ENCODE peak calls at places on chromosomes 5 and 9, in five cellular contexts. One of them, this sample, is unnamed.

GRCh38 chr9:27572918-27573698 is at the start of gene C9orf72:
- DNase-seq in IMR-90: peak; percentile 31
- DNase-seq in brain microvascular endothelial cell: peak; percentile 36
- DNase-seq in coronary artery: peak; percentile 91
- DNase-seq in CD8-positive, alpha-beta T cell: peak; percentile 81
- DNase-seq in this sample: no peak

GRCh38 chr9:132235894-132236661 is 74.2 kb downstream of the NTNG2 start:
- DNase-seq in IMR-90: peak; percentile 56
- DNase-seq in brain microvascular endothelial cell: peak; percentile 49
- DNase-seq in CD8-positive, alpha-beta T cell: peak; percentile 74
- DNase-seq in coronary artery: no peak
- DNase-seq in this sample: no peak

GRCh38 chr5:140109050-140109817 is 4.7 kb upstream of the PURA start:
- DNase-seq in CD8-positive, alpha-beta T cell: no peak
- DNase-seq in IMR-90: peak; percentile 61
- DNase-seq in brain microvascular endothelial cell: no peak
- DNase-seq in coronary artery: no peak
- DNase-seq in this sample: no peak

GRCh38 chr5:37668524-37669047 is 171.3 kb downstream of the GDNF start:
- DNase-seq in coronary artery: no peak
- DNase-seq in brain microvascular endothelial cell: peak; percentile 99
- DNase-seq in CD8-positive, alpha-beta T cell: no peak
- DNase-seq in IMR-90: peak; percentile 100
- DNase-seq in this sample: peak; percentile 90

GRCh38 chr9:77099388-77099787 is 77.9 kb upstream of the VPS13A start:
- DNase-seq in IMR-90: no peak
- DNase-seq in coronary artery: no peak
- DNase-seq in CD8-positive, alpha-beta T cell: no peak
- DNase-seq in brain microvascular endothelial cell: no peak
- DNase-seq in this sample: no peak

GRCh38 chr5:72244862-72245371 is 75.1 kb downstream of the MRPS27 start:
- DNase-seq in brain microvascular endothelial cell: peak; percentile 56
- DNase-seq in coronary artery: no peak
- DNase-seq in IMR-90: peak; percentile 61
- DNase-seq in CD8-positive, alpha-beta T cell: no peak
- DNase-seq in this sample: no peak

GRCh38 chr5:95664204-95664786 is 17.7 kb downstream of the RFESD start:
- DNase-seq in IMR-90: peak; percentile 49
- DNase-seq in CD8-positive, alpha-beta T cell: no peak
- DNase-seq in brain microvascular endothelial cell: no peak
- DNase-seq in coronary artery: no peak
- DNase-seq in this sample: no peak

GRCh38 chr9:4774209-4774608 is 18.5 kb upstream of the RCL1 start:
- DNase-seq in IMR-90: no peak
- DNase-seq in coronary artery: no peak
- DNase-seq in brain microvascular endothelial cell: peak; percentile 54
- DNase-seq in CD8-positive, alpha-beta T cell: no peak
- DNase-seq in this sample: peak; percentile 82

GRCh38 chr5:148920646-148921288 is 94.4 kb downstream of the ADRB2 start:
- DNase-seq in IMR-90: no peak
- DNase-seq in CD8-positive, alpha-beta T cell: no peak
- DNase-seq in brain microvascular endothelial cell: no peak
- DNase-seq in coronary artery: no peak
- DNase-seq in this sample: no peak

GRCh38 chr5:90134892-90135291 is 274.7 kb downstream of the CETN3 start:
- DNase-seq in CD8-positive, alpha-beta T cell: no peak
- DNase-seq in coronary artery: peak; percentile 89
- DNase-seq in brain microvascular endothelial cell: peak; percentile 91
- DNase-seq in IMR-90: peak; percentile 31
- DNase-seq in this sample: no peak

GRCh38 chr5:56513141-56513540 is 280.0 kb upstream of the ANKRD55 start:
- DNase-seq in IMR-90: no peak
- DNase-seq in CD8-positive, alpha-beta T cell: no peak
- DNase-seq in brain microvascular endothelial cell: no peak
- DNase-seq in coronary artery: no peak
- DNase-seq in this sample: no peak

GRCh38 chr5:150659360-150660107 is 1.5 kb upstream of the MYOZ3 start:
- DNase-seq in CD8-positive, alpha-beta T cell: no peak
- DNase-seq in IMR-90: no peak
- DNase-seq in brain microvascular endothelial cell: no peak
- DNase-seq in coronary artery: peak; percentile 69
- DNase-seq in this sample: no peak

GRCh38 chr5:52491829-52492217 is 295.9 kb upstream of the ITGA1 start:
- DNase-seq in CD8-positive, alpha-beta T cell: no peak
- DNase-seq in IMR-90: no peak
- DNase-seq in brain microvascular endothelial cell: no peak
- DNase-seq in coronary artery: no peak
- DNase-seq in this sample: no peak

GRCh38 chr9:89978185-89978584 is 373.4 kb downstream of the GADD45G start:
- DNase-seq in CD8-positive, alpha-beta T cell: no peak
- DNase-seq in coronary artery: no peak
- DNase-seq in brain microvascular endothelial cell: peak; percentile 19
- DNase-seq in IMR-90: peak; percentile 21
- DNase-seq in this sample: no peak

GRCh38 chr5:10724799-10725507 is 36.1 kb downstream of the DAP start:
- DNase-seq in IMR-90: peak; percentile 93
- DNase-seq in CD8-positive, alpha-beta T cell: no peak
- DNase-seq in coronary artery: peak; percentile 83
- DNase-seq in brain microvascular endothelial cell: peak; percentile 77
- DNase-seq in this sample: peak; percentile 40

GRCh38 chr9:125410522-125410894 is 148.9 kb downstream of the GAPVD1 start:
- DNase-seq in CD8-positive, alpha-beta T cell: no peak
- DNase-seq in IMR-90: no peak
- DNase-seq in coronary artery: no peak
- DNase-seq in brain microvascular endothelial cell: no peak
- DNase-seq in this sample: no peak

GRCh38 chr5:64417390-64417789 is 88.4 kb upstream of the RGS7BP start:
- DNase-seq in brain microvascular endothelial cell: no peak
- DNase-seq in IMR-90: no peak
- DNase-seq in coronary artery: no peak
- DNase-seq in CD8-positive, alpha-beta T cell: no peak
- DNase-seq in this sample: no peak

GRCh38 chr9:133934512-133935221 is 57.5 kb downstream of the VAV2 start:
- DNase-seq in coronary artery: no peak
- DNase-seq in IMR-90: no peak
- DNase-seq in brain microvascular endothelial cell: no peak
- DNase-seq in CD8-positive, alpha-beta T cell: no peak
- DNase-seq in this sample: no peak

GRCh38 chr9:34571180-34571800 is 18.2 kb downstream of the CNTFR start:
- DNase-seq in IMR-90: no peak
- DNase-seq in CD8-positive, alpha-beta T cell: no peak
- DNase-seq in coronary artery: no peak
- DNase-seq in brain microvascular endothelial cell: no peak
- DNase-seq in this sample: no peak

GRCh38 chr5:44332360-44332971 is 56.8 kb downstream of the FGF10 start:
- DNase-seq in brain microvascular endothelial cell: peak; percentile 0
- DNase-seq in coronary artery: no peak
- DNase-seq in CD8-positive, alpha-beta T cell: no peak
- DNase-seq in IMR-90: peak; percentile 52
- DNase-seq in this sample: peak; percentile 3

GRCh38 chr5:143782588-143783386 is 29.2 kb upstream of the HMHB1 start:
- DNase-seq in IMR-90: no peak
- DNase-seq in CD8-positive, alpha-beta T cell: no peak
- DNase-seq in coronary artery: no peak
- DNase-seq in brain microvascular endothelial cell: no peak
- DNase-seq in this sample: no peak

GRCh38 chr9:109010676-109011655 is 2.3 kb downstream of the CTNNAL1 start:
- DNase-seq in IMR-90: peak; percentile 93
- DNase-seq in brain microvascular endothelial cell: peak; percentile 81
- DNase-seq in CD8-positive, alpha-beta T cell: peak; percentile 9
- DNase-seq in coronary artery: no peak
- DNase-seq in this sample: peak; percentile 71

GRCh38 chr5:58462623-58463230 is 2.8 kb upstream of the PLK2 start:
- DNase-seq in coronary artery: no peak
- DNase-seq in brain microvascular endothelial cell: peak; percentile 74
- DNase-seq in CD8-positive, alpha-beta T cell: no peak
- DNase-seq in IMR-90: peak; percentile 72
- DNase-seq in this sample: no peak

GRCh38 chr9:71036501-71036900 is 84.9 kb downstream of the TRPM3 start:
- DNase-seq in brain microvascular endothelial cell: peak; percentile 25
- DNase-seq in coronary artery: no peak
- DNase-seq in IMR-90: no peak
- DNase-seq in CD8-positive, alpha-beta T cell: no peak
- DNase-seq in this sample: peak; percentile 31

GRCh38 chr9:84668204-84669007 is 1.1 kb upstream of the NTRK2 start:
- DNase-seq in CD8-positive, alpha-beta T cell: no peak
- DNase-seq in IMR-90: peak; percentile 19
- DNase-seq in brain microvascular endothelial cell: peak; percentile 29
- DNase-seq in coronary artery: peak; percentile 87
- DNase-seq in this sample: no peak

GRCh38 chr9:6910032-6910431 is 152.3 kb downstream of the KDM4C start:
- DNase-seq in brain microvascular endothelial cell: no peak
- DNase-seq in IMR-90: peak; percentile 34
- DNase-seq in CD8-positive, alpha-beta T cell: no peak
- DNase-seq in coronary artery: no peak
- DNase-seq in this sample: no peak

GRCh38 chr5:34044950-34045525 is 2.0 kb upstream of the C1QTNF3 start:
- DNase-seq in brain microvascular endothelial cell: no peak
- DNase-seq in IMR-90: no peak
- DNase-seq in coronary artery: no peak
- DNase-seq in CD8-positive, alpha-beta T cell: peak; percentile 1
- DNase-seq in this sample: no peak

GRCh38 chr5:16149621-16150020 is 30.0 kb downstream of the MARCHF11 start:
- DNase-seq in CD8-positive, alpha-beta T cell: no peak
- DNase-seq in brain microvascular endothelial cell: no peak
- DNase-seq in coronary artery: no peak
- DNase-seq in IMR-90: no peak
- DNase-seq in this sample: no peak

GRCh38 chr5:64214152-64214551 is 48.5 kb downstream of the RNF180 start:
- DNase-seq in brain microvascular endothelial cell: no peak
- DNase-seq in CD8-positive, alpha-beta T cell: no peak
- DNase-seq in coronary artery: no peak
- DNase-seq in IMR-90: no peak
- DNase-seq in this sample: no peak

GRCh38 chr5:93583799-93584530 is 943 bp downstream of the NR2F1 start:
- DNase-seq in IMR-90: peak; percentile 47
- DNase-seq in brain microvascular endothelial cell: no peak
- DNase-seq in CD8-positive, alpha-beta T cell: no peak
- DNase-seq in coronary artery: no peak
- DNase-seq in this sample: no peak

GRCh38 chr5:142316681-142317080 is 8.1 kb downstream of the SPRY4 start:
- DNase-seq in brain microvascular endothelial cell: no peak
- DNase-seq in CD8-positive, alpha-beta T cell: no peak
- DNase-seq in coronary artery: no peak
- DNase-seq in IMR-90: no peak
- DNase-seq in this sample: no peak
- H3K4me3 ChIP-seq in brain microvascular endothelial cell: no peak overlapping the region
- H3K4me3 ChIP-seq in CD8-positive, alpha-beta T cell: no peak overlapping the region
- H3K4me3 ChIP-seq in coronary artery: peak overlapping the region; percentile 46
- H3K4me3 ChIP-seq in IMR-90: no peak overlapping the region
- H3K4me3 ChIP-seq in this sample: no peak overlapping the region

DNA sequence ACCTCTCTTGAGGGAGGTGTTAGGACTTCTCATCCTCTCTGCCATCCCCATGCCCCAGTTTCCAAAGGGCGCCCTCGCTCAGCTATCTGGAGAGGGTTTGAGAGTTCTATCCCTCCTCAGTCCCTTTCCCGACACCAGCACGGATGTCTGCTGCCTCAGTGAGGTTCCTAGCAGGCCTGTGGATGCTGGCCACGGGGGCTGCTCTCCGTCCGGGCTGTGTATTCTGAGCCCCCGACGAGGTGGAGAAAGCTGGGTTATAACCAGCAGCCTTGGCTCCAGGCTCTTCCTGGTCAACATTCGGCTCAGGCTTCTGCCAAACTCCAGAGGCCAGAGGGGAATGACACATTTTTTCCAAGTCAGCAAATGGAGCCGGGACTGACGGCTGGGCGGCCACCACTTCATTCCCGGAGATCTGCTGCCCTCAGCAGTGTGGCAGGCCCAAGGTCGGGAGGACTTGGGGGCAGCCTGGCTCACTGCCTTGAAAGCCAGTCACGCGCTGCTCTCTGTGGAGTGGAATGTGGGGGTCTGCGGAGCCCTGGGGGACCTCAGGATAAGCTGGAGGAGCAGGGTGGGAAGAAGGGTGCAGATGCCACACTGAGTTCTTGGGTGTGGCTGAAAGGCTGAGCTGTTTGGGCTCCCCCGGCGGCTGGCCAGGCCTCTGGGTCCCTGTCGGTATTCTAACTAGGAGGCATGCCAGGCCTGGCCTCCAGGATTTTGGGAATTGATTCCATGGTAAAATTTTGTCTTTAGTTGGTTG is 27.4 kb downstream of the PTPA start:
- DNase-seq in IMR-90: peak; percentile 40
- DNase-seq in CD8-positive, alpha-beta T cell: no peak
- DNase-seq in brain microvascular endothelial cell: no peak
- DNase-seq in coronary artery: peak; percentile 92
- DNase-seq in this sample: no peak
- H3K4me3 ChIP-seq in IMR-90: no peak overlapping the region
- H3K4me3 ChIP-seq in CD8-positive, alpha-beta T cell: no peak overlapping the region
- H3K4me3 ChIP-seq in brain microvascular endothelial cell: no peak overlapping the region
- H3K4me3 ChIP-seq in coronary artery: peak overlapping the region; percentile 72
- H3K4me3 ChIP-seq in this sample: no peak overlapping the region

DNA sequence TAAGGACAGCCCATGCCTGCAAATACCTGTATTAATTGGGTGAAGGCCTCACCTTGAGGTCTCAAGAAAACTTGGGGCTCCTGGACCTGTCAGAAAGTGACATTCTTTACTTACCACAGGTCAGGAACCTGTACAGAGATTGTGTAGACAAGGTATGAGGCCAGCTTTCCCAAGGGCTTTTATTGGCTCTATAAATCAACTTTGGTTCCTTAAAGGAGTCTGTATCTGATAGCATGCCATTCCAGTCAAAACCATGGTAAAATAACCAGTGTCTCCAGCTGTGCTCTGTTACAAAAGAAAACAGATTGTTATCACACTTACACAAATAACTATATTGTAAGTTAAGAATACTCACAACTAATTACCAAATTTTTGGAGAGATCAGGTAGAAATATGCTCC is 64.5 kb downstream of the COL15A1 start:
- DNase-seq in CD8-positive, alpha-beta T cell: no peak
- DNase-seq in brain microvascular endothelial cell: no peak
- DNase-seq in IMR-90: no peak
- DNase-seq in coronary artery: no peak
- DNase-seq in this sample: no peak
- H3K4me3 ChIP-seq in CD8-positive, alpha-beta T cell: no peak overlapping the region
- H3K4me3 ChIP-seq in brain microvascular endothelial cell: no peak overlapping the region
- H3K4me3 ChIP-seq in IMR-90: no peak overlapping the region
- H3K4me3 ChIP-seq in coronary artery: no peak overlapping the region
- H3K4me3 ChIP-seq in this sample: no peak overlapping the region

DNA sequence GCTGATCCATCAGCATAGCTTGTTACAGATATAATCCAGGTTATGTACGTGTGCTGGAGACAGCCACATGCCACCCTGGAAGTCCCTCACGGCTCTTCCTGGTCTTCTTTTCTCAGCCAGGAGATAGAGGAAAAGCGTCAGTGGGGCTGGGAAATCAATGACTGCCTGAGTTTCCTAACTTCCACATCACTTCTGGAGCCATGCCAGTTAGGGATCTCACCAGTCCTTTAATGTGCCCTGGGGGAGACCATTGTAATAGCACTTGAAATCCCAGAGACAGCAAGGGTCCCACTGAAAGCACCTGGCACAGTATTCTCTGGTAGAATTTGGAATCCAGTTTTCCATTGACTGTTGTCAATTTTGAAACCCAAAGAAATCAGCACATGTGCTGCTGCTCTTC is 29.2 kb downstream of the ANXA2R start:
- DNase-seq in brain microvascular endothelial cell: no peak
- DNase-seq in coronary artery: no peak
- DNase-seq in CD8-positive, alpha-beta T cell: no peak
- DNase-seq in IMR-90: no peak
- DNase-seq in this sample: no peak
- H3K4me3 ChIP-seq in brain microvascular endothelial cell: no peak overlapping the region
- H3K4me3 ChIP-seq in coronary artery: no peak overlapping the region
- H3K4me3 ChIP-seq in CD8-positive, alpha-beta T cell: peak overlapping the region; percentile 70
- H3K4me3 ChIP-seq in IMR-90: no peak overlapping the region
- H3K4me3 ChIP-seq in this sample: no peak overlapping the region

This sample was measured in skeletal muscle cell.